ENCODE peak calls at places on chromosomes 7 and 10, in ten cellular contexts. A is activated T-cell treated with anti-CD3 and anti-CD28 coated beads, Interleukin-2, amount 50 U/mL, for 48 hours; F is fibroblast of mammary gland; D is iPS DF 6.9; C is NCI-H1694 treated with DMSO at 0.1 percent for 48 hours; G is T-cell; Z is RCC 7860; J is NCI-H2107; H is fibroblast of the conjunctiva; U is GM12865. B is an unnamed sample.

GRCh38 chr7:23247602-23248335 is 1.2 kb downstream of the GPNMB start:
- DNase-seq in A (no peak), F (peak), D (no peak), C (no peak), G (no peak), Z (no peak), J (no peak), H (no peak), U (peak), B (no peak)

GRCh38 chr7:82694020-82694419 is 250.4 kb upstream of the CACNA2D1 start:
- DNase-seq in A (no peak), F (no peak), D (no peak), C (no peak), G (no peak), Z (no peak), J (no peak), H (no peak), U (no peak), B (no peak)

GRCh38 chr7:11675163-11675562 is 156.8 kb downstream of the THSD7A start:
- DNase-seq in A (no peak), F (no peak), D (no peak), C (no peak), G (no peak), Z (no peak), J (no peak), H (no peak), U (no peak), B (no peak)

GRCh38 chr10:21744223-21744622 is 210.2 kb downstream of the MLLT10 start:
- DNase-seq in A (no peak), F (no peak), D (no peak), C (no peak), G (no peak), Z (no peak), J (no peak), H (no peak), U (no peak), B (no peak)

GRCh38 chr7:25968205-25968993 is 183.6 kb upstream of the NFE2L3 start:
- DNase-seq in A (peak), F (no peak), D (no peak), C (no peak), G (no peak), Z (no peak), J (no peak), H (no peak), U (peak), B (no peak)

GRCh38 chr7:100544949-100545635 is 6.1 kb downstream of the AGFG2 start:
- DNase-seq in A (no peak), F (no peak), D (no peak), C (no peak), G (no peak), Z (no peak), J (no peak), H (no peak), U (no peak), B (no peak)

GRCh38 chr10:46236941-46237681 is 49.7 kb upstream of the ANTXRL start:
- DNase-seq in A (peak), F (no peak), D (no peak), C (no peak), G (no peak), Z (no peak), J (no peak), H (no peak), U (no peak), B (no peak)

GRCh38 chr10:120943542-120943941 is 92.4 kb downstream of the WDR11 start:
- DNase-seq in A (no peak), F (no peak), D (no peak), C (no peak), G (no peak), Z (no peak), J (no peak), H (no peak), U (no peak), B (no peak)

GRCh38 chr7:47609803-47610452 is 28.0 kb upstream of the TNS3 start:
- DNase-seq in A (no peak), F (peak), D (no peak), C (no peak), G (no peak), Z (no peak), J (no peak), H (no peak), U (no peak), B (no peak)

GRCh38 chr10:112914288-112914952 is 35.6 kb upstream of the TCF7L2 start:
- DNase-seq in A (no peak), F (peak), D (no peak), C (no peak), G (no peak), Z (no peak), J (no peak), H (no peak), U (no peak), B (no peak)

GRCh38 chr7:27795977-27796376 is 56.0 kb downstream of the TAX1BP1 start:
- DNase-seq in A (no peak), F (no peak), D (no peak), C (no peak), G (no peak), Z (no peak), J (no peak), H (no peak), U (no peak), B (no peak)

GRCh38 chr10:84256510-84257342 is 11.9 kb downstream of the RGR start:
- DNase-seq in A (peak), F (peak), D (peak), C (no peak), G (peak), Z (no peak), J (no peak), H (peak), U (peak), B (no peak)

GRCh38 chr7:93620057-93620456 is 45.5 kb upstream of the CALCR start:
- DNase-seq in A (no peak), F (peak), D (no peak), C (no peak), G (no peak), Z (peak), J (no peak), H (no peak), U (no peak), B (no peak)

GRCh38 chr10:124149681-124150080 is 56.3 kb upstream of the CHST15 start:
- DNase-seq in A (no peak), F (no peak), D (no peak), C (peak), G (no peak), Z (no peak), J (peak), H (no peak), U (peak), B (no peak)

GRCh38 chr10:118343115-118343514 is 991 bp upstream of the FAM204A start:
- DNase-seq in A (no peak), F (peak), D (no peak), C (no peak), G (no peak), Z (peak), J (no peak), H (no peak), U (no peak), B (no peak)

GRCh38 chr10:124176309-124177179 is 83.1 kb upstream of the CHST15 start:
- DNase-seq in A (no peak), F (no peak), D (no peak), C (no peak), G (no peak), Z (no peak), J (no peak), H (no peak), U (no peak), B (no peak)

GRCh38 chr7:50359995-50360925 is 55.7 kb downstream of the IKZF1 start:
- DNase-seq in A (peak), F (peak), D (no peak), C (no peak), G (peak), Z (no peak), J (no peak), H (no peak), U (no peak), B (no peak)

GRCh38 chr7:70696139-70696782 is 435.7 kb upstream of the GALNT17 start:
- DNase-seq in A (no peak), F (peak), D (no peak), C (peak), G (no peak), Z (no peak), J (no peak), H (no peak), U (peak), B (no peak)

GRCh38 chr7:137978464-137979237 is 23.2 kb downstream of the CREB3L2 start:
- DNase-seq in A (no peak), F (peak), D (no peak), C (no peak), G (no peak), Z (peak), J (no peak), H (peak), U (no peak), B (no peak)

GRCh38 chr7:8442814-8443304 is 9.4 kb downstream of the NXPH1 start:
- DNase-seq in A (peak), F (peak), D (no peak), C (no peak), G (peak), Z (no peak), J (no peak), H (no peak), U (peak), B (peak)

GRCh38 chr7:91325731-91326130 is 61.5 kb downstream of the FZD1 start:
- DNase-seq in A (no peak), F (peak), D (no peak), C (no peak), G (no peak), Z (no peak), J (no peak), H (no peak), U (no peak), B (no peak)

GRCh38 chr7:100563809-100564400 is 9.8 kb downstream of the SAP25 start:
- DNase-seq in A (peak), F (peak), D (peak), C (peak), G (peak), Z (peak), J (peak), H (peak), U (peak), B (peak)

GRCh38 chr10:123890246-123890645 is 1.4 kb downstream of the CPXM2 start:
- DNase-seq in A (no peak), F (no peak), D (no peak), C (no peak), G (no peak), Z (no peak), J (no peak), H (no peak), U (no peak), B (no peak)

GRCh38 chr10:13115832-13116793 is 16.1 kb downstream of the OPTN start:
- DNase-seq in A (no peak), F (no peak), D (no peak), C (no peak), G (no peak), Z (no peak), J (no peak), H (no peak), U (peak), B (no peak)

GRCh38 chr7:149228831-149229471 is 10.5 kb upstream of the ZNF212 start:
- DNase-seq in A (no peak), F (peak), D (no peak), C (no peak), G (no peak), Z (no peak), J (no peak), H (no peak), U (no peak), B (no peak)

GRCh38 chr10:88095291-88095721 is 231.9 kb downstream of the PTEN start:
- DNase-seq in A (no peak), F (peak), D (no peak), C (no peak), G (no peak), Z (no peak), J (no peak), H (no peak), U (no peak), B (no peak)

GRCh38 chr7:78327718-78328117 is 529.1 kb downstream of the PHTF2 start:
- DNase-seq in A (no peak), F (no peak), D (no peak), C (no peak), G (no peak), Z (no peak), J (no peak), H (no peak), U (no peak), B (no peak)

GRCh38 chr7:148701414-148701813 is 2.7 kb downstream of the CUL1 start:
- DNase-seq in A (no peak), F (peak), D (no peak), C (no peak), G (no peak), Z (peak), J (no peak), H (no peak), U (no peak), B (no peak)

GRCh38 chr10:87771871-87772500 is 46.0 kb downstream of the ATAD1 start:
- DNase-seq in A (no peak), F (peak), D (no peak), C (no peak), G (no peak), Z (peak), J (no peak), H (no peak), U (peak), B (peak)

GRCh38 chr10:90856964-90857634 is 740 bp downstream of the HTR7 start:
- DNase-seq in A (no peak), F (no peak), D (no peak), C (no peak), G (no peak), Z (no peak), J (no peak), H (no peak), U (no peak), B (no peak)

GRCh38 chr7:155280446-155281410 is 16.9 kb upstream of the INSIG1 start:
- DNase-seq in A (peak), F (no peak), D (no peak), C (no peak), G (no peak), Z (no peak), J (no peak), H (no peak), U (no peak), B (no peak)

GRCh38 chr10:56449770-56450169 is 88.7 kb upstream of the ZWINT start:
- DNase-seq in A (no peak), F (no peak), D (no peak), C (no peak), G (no peak), Z (no peak), J (no peak), H (no peak), U (peak), B (no peak)

GRCh38 chr10:93495654-93496321 is 624 bp upstream of the CEP55 start:
- DNase-seq in A (no peak), F (peak), D (no peak), C (peak), G (no peak), Z (no peak), J (peak), H (no peak), U (peak), B (peak)

GRCh38 chr7:787332-788240 is 44.7 kb upstream of the SUN1 start:
- DNase-seq in A (no peak), F (no peak), D (no peak), C (no peak), G (no peak), Z (no peak), J (no peak), H (no peak), U (no peak), B (no peak)

GRCh38 chr7:132979524-132979923 is 102.4 kb downstream of the CHCHD3 start:
- DNase-seq in A (no peak), F (no peak), D (no peak), C (no peak), G (no peak), Z (no peak), J (no peak), H (no peak), U (peak), B (no peak)

GRCh38 chr10:88291289-88292184 is 291.6 kb downstream of the RNLS start:
- DNase-seq in A (no peak), F (no peak), D (no peak), C (no peak), G (no peak), Z (no peak), J (no peak), H (no peak), U (no peak), B (no peak)

GRCh38 chr7:29285451-29285807 is 90.9 kb downstream of the CHN2 start:
- DNase-seq in A (peak), F (peak), D (no peak), C (no peak), G (peak), Z (peak), J (peak), H (peak), U (peak), B (no peak)

GRCh38 chr7:98771519-98772241 is 98.1 kb downstream of the TMEM130 start:
- DNase-seq in A (no peak), F (peak), D (no peak), C (peak), G (no peak), Z (no peak), J (no peak), H (peak), U (peak), B (peak)

GRCh38 chr10:32166365-32166764 is 110.1 kb upstream of the KIF5B start:
- DNase-seq in A (no peak), F (no peak), D (no peak), C (no peak), G (no peak), Z (no peak), J (no peak), H (no peak), U (no peak), B (no peak)

GRCh38 chr10:119197921-119198320 is 9.4 kb upstream of the GRK5 start:
- DNase-seq in A (no peak), F (peak), D (no peak), C (no peak), G (no peak), Z (no peak), J (no peak), H (no peak), U (no peak), B (no peak)

B was measured in HEK293T.